ENCODE peak calls at places on chromosomes 5 and 9, in four cellular contexts. One of them, this sample, is unnamed.

GRCh38 chr5:148788636-148789035 is 37.8 kb upstream of the ADRB2 start:
- DNase-seq in A549: no peak
- DNase-seq in posterior cingulate gyrus: no peak
- DNase-seq in NCI-H1092 treated with DMSO at 0.1 percent for 48 hours: no peak
- DNase-seq in this sample: no peak

GRCh38 chr5:159071382-159071781 is 28.3 kb downstream of the EBF1 start:
- DNase-seq in A549: no peak
- DNase-seq in posterior cingulate gyrus: no peak
- DNase-seq in NCI-H1092 treated with DMSO at 0.1 percent for 48 hours: peak
- DNase-seq in this sample: no peak

GRCh38 chr9:99128133-99128406 is 23.2 kb downstream of the TGFBR1 start:
- DNase-seq in A549: no peak
- DNase-seq in posterior cingulate gyrus: no peak
- DNase-seq in NCI-H1092 treated with DMSO at 0.1 percent for 48 hours: no peak
- DNase-seq in this sample: no peak

GRCh38 chr9:77751341-77752091 is 103.4 kb upstream of the GNA14 start:
- DNase-seq in A549: peak
- DNase-seq in posterior cingulate gyrus: no peak
- DNase-seq in NCI-H1092 treated with DMSO at 0.1 percent for 48 hours: peak
- DNase-seq in this sample: no peak

GRCh38 chr9:8078641-8079140 is 279.1 kb upstream of the DMAC1 start:
- DNase-seq in A549: no peak
- DNase-seq in posterior cingulate gyrus: no peak
- DNase-seq in NCI-H1092 treated with DMSO at 0.1 percent for 48 hours: no peak
- DNase-seq in this sample: no peak

GRCh38 chr9:109600142-109600541 is 102.0 kb upstream of the PTPN3 start:
- DNase-seq in A549: no peak
- DNase-seq in posterior cingulate gyrus: no peak
- DNase-seq in NCI-H1092 treated with DMSO at 0.1 percent for 48 hours: no peak
- DNase-seq in this sample: no peak

GRCh38 chr9:76562511-76562911 is 103.5 kb downstream of the GCNT1 start:
- DNase-seq in A549: no peak
- DNase-seq in posterior cingulate gyrus: no peak
- DNase-seq in NCI-H1092 treated with DMSO at 0.1 percent for 48 hours: no peak
- DNase-seq in this sample: no peak

GRCh38 chr5:112329429-112330090 is 89.5 kb downstream of the EPB41L4A start:
- DNase-seq in A549: no peak
- DNase-seq in posterior cingulate gyrus: no peak
- DNase-seq in NCI-H1092 treated with DMSO at 0.1 percent for 48 hours: no peak
- DNase-seq in this sample: no peak

GRCh38 chr9:121298689-121299112 is 30.7 kb downstream of the GSN start:
- DNase-seq in A549: no peak
- DNase-seq in posterior cingulate gyrus: no peak
- DNase-seq in NCI-H1092 treated with DMSO at 0.1 percent for 48 hours: no peak
- DNase-seq in this sample: no peak

GRCh38 chr5:173829826-173830225 is 58.3 kb upstream of the CPEB4 start:
- DNase-seq in A549: peak
- DNase-seq in posterior cingulate gyrus: no peak
- DNase-seq in NCI-H1092 treated with DMSO at 0.1 percent for 48 hours: no peak
- DNase-seq in this sample: no peak

GRCh38 chr9:18848657-18849056 is 184.4 kb downstream of the SAXO1 start:
- DNase-seq in A549: no peak
- DNase-seq in posterior cingulate gyrus: no peak
- DNase-seq in NCI-H1092 treated with DMSO at 0.1 percent for 48 hours: no peak
- DNase-seq in this sample: no peak

GRCh38 chr5:82622205-82622604 is 344.1 kb upstream of the RPS23 start:
- DNase-seq in A549: no peak
- DNase-seq in posterior cingulate gyrus: no peak
- DNase-seq in NCI-H1092 treated with DMSO at 0.1 percent for 48 hours: no peak
- DNase-seq in this sample: no peak

GRCh38 chr5:74516217-74516636 is 124.3 kb downstream of the ENC1 start:
- DNase-seq in A549: peak
- DNase-seq in posterior cingulate gyrus: no peak
- DNase-seq in NCI-H1092 treated with DMSO at 0.1 percent for 48 hours: no peak
- DNase-seq in this sample: no peak

GRCh38 chr9:86767373-86767772 is 179.9 kb downstream of the GAS1 start:
- DNase-seq in A549: no peak
- DNase-seq in posterior cingulate gyrus: no peak
- DNase-seq in NCI-H1092 treated with DMSO at 0.1 percent for 48 hours: no peak
- DNase-seq in this sample: no peak

GRCh38 chr5:170195876-170196275 is 36.9 kb upstream of the C5orf58 start:
- DNase-seq in A549: no peak
- DNase-seq in posterior cingulate gyrus: no peak
- DNase-seq in NCI-H1092 treated with DMSO at 0.1 percent for 48 hours: peak
- DNase-seq in this sample: no peak

GRCh38 chr9:37511006-37511714 is 25.4 kb downstream of the POLR1E start:
- DNase-seq in A549: peak
- DNase-seq in posterior cingulate gyrus: no peak
- DNase-seq in NCI-H1092 treated with DMSO at 0.1 percent for 48 hours: no peak
- DNase-seq in this sample: peak

GRCh38 chr9:96784021-96784420 is 6.1 kb upstream of the ZNF510 start:
- DNase-seq in A549: no peak
- DNase-seq in posterior cingulate gyrus: no peak
- DNase-seq in NCI-H1092 treated with DMSO at 0.1 percent for 48 hours: no peak
- DNase-seq in this sample: no peak

GRCh38 chr9:134375430-134376385 is 49.5 kb downstream of the RXRA start:
- DNase-seq in A549: peak
- DNase-seq in posterior cingulate gyrus: no peak
- DNase-seq in NCI-H1092 treated with DMSO at 0.1 percent for 48 hours: no peak
- DNase-seq in this sample: no peak

This sample was measured in 8988T.